ENCODE peak calls at places on chromosomes 4 and X, in ten cellular contexts. One of them, this sample, is unnamed.

GRCh38 chrX:20681691-20682090 is 415.0 kb upstream of the RPS6KA3 start:
- DNase-seq in ovary: no peak
- DNase-seq in PC-9: no peak
- DNase-seq in stimulated activated CD8-positive, alpha-beta memory T cell treated with anti-CD3 and anti-CD28 coated beads, Interleukin-7, amount 100 ng/mL, for 24 hours: no peak
- DNase-seq in activated T-cell treated with anti-CD3 and anti-CD28 coated beads for 24 hours: no peak
- DNase-seq in activated CD4-positive, alpha-beta memory T cell treated with anti-CD3 and anti-CD28 coated beads, Interleukin-2, amount 10 ng/mL, durations not matched to agents 7 days and 5 days: no peak
- DNase-seq in stomach: no peak
- DNase-seq in Daoy: no peak
- DNase-seq in EH: no peak
- DNase-seq in NCI-H2081: no peak
- DNase-seq in this sample: no peak

GRCh38 chr4:96164814-96165351 is 325.0 kb downstream of the PDHA2 start:
- DNase-seq in ovary: no peak
- DNase-seq in PC-9: no peak
- DNase-seq in stimulated activated CD8-positive, alpha-beta memory T cell treated with anti-CD3 and anti-CD28 coated beads, Interleukin-7, amount 100 ng/mL, for 24 hours: no peak
- DNase-seq in activated T-cell treated with anti-CD3 and anti-CD28 coated beads for 24 hours: no peak
- DNase-seq in activated CD4-positive, alpha-beta memory T cell treated with anti-CD3 and anti-CD28 coated beads, Interleukin-2, amount 10 ng/mL, durations not matched to agents 7 days and 5 days: no peak
- DNase-seq in stomach: no peak
- DNase-seq in Daoy: no peak
- DNase-seq in EH: peak
- DNase-seq in NCI-H2081: no peak
- DNase-seq in this sample: no peak

GRCh38 chr4:87911252-87911774 is 64.2 kb upstream of the SPP1 start:
- DNase-seq in ovary: no peak
- DNase-seq in PC-9: no peak
- DNase-seq in stimulated activated CD8-positive, alpha-beta memory T cell treated with anti-CD3 and anti-CD28 coated beads, Interleukin-7, amount 100 ng/mL, for 24 hours: no peak
- DNase-seq in activated T-cell treated with anti-CD3 and anti-CD28 coated beads for 24 hours: no peak
- DNase-seq in activated CD4-positive, alpha-beta memory T cell treated with anti-CD3 and anti-CD28 coated beads, Interleukin-2, amount 10 ng/mL, durations not matched to agents 7 days and 5 days: no peak
- DNase-seq in stomach: no peak
- DNase-seq in Daoy: no peak
- DNase-seq in EH: no peak
- DNase-seq in NCI-H2081: no peak
- DNase-seq in this sample: no peak

GRCh38 chrX:150192846-150193245 is 170.3 kb upstream of the MAMLD1 start:
- DNase-seq in ovary: no peak
- DNase-seq in PC-9: no peak
- DNase-seq in stimulated activated CD8-positive, alpha-beta memory T cell treated with anti-CD3 and anti-CD28 coated beads, Interleukin-7, amount 100 ng/mL, for 24 hours: no peak
- DNase-seq in activated T-cell treated with anti-CD3 and anti-CD28 coated beads for 24 hours: no peak
- DNase-seq in activated CD4-positive, alpha-beta memory T cell treated with anti-CD3 and anti-CD28 coated beads, Interleukin-2, amount 10 ng/mL, durations not matched to agents 7 days and 5 days: no peak
- DNase-seq in stomach: no peak
- DNase-seq in Daoy: no peak
- DNase-seq in EH: no peak
- DNase-seq in NCI-H2081: no peak
- DNase-seq in this sample: no peak

GRCh38 chrX:20988118-20988517 is 386.1 kb upstream of the CNKSR2 start:
- DNase-seq in ovary: no peak
- DNase-seq in PC-9: no peak
- DNase-seq in stimulated activated CD8-positive, alpha-beta memory T cell treated with anti-CD3 and anti-CD28 coated beads, Interleukin-7, amount 100 ng/mL, for 24 hours: no peak
- DNase-seq in activated T-cell treated with anti-CD3 and anti-CD28 coated beads for 24 hours: no peak
- DNase-seq in activated CD4-positive, alpha-beta memory T cell treated with anti-CD3 and anti-CD28 coated beads, Interleukin-2, amount 10 ng/mL, durations not matched to agents 7 days and 5 days: no peak
- DNase-seq in stomach: no peak
- DNase-seq in Daoy: no peak
- DNase-seq in EH: no peak
- DNase-seq in NCI-H2081: no peak
- DNase-seq in this sample: no peak

GRCh38 chr4:124199755-124200154 is 512.8 kb downstream of the ANKRD50 start:
- DNase-seq in ovary: no peak
- DNase-seq in PC-9: no peak
- DNase-seq in stimulated activated CD8-positive, alpha-beta memory T cell treated with anti-CD3 and anti-CD28 coated beads, Interleukin-7, amount 100 ng/mL, for 24 hours: no peak
- DNase-seq in activated T-cell treated with anti-CD3 and anti-CD28 coated beads for 24 hours: no peak
- DNase-seq in activated CD4-positive, alpha-beta memory T cell treated with anti-CD3 and anti-CD28 coated beads, Interleukin-2, amount 10 ng/mL, durations not matched to agents 7 days and 5 days: no peak
- DNase-seq in stomach: no peak
- DNase-seq in Daoy: peak
- DNase-seq in EH: peak
- DNase-seq in NCI-H2081: peak
- DNase-seq in this sample: no peak

GRCh38 chrX:154458954-154459829 is 1.1 kb downstream of the PLXNA3 start:
- DNase-seq in ovary: no peak
- DNase-seq in PC-9: peak
- DNase-seq in stimulated activated CD8-positive, alpha-beta memory T cell treated with anti-CD3 and anti-CD28 coated beads, Interleukin-7, amount 100 ng/mL, for 24 hours: no peak
- DNase-seq in activated T-cell treated with anti-CD3 and anti-CD28 coated beads for 24 hours: no peak
- DNase-seq in activated CD4-positive, alpha-beta memory T cell treated with anti-CD3 and anti-CD28 coated beads, Interleukin-2, amount 10 ng/mL, durations not matched to agents 7 days and 5 days: peak
- DNase-seq in stomach: peak
- DNase-seq in Daoy: peak
- DNase-seq in EH: peak
- DNase-seq in NCI-H2081: peak
- DNase-seq in this sample: peak

GRCh38 chr4:14701389-14701788 is 300.9 kb upstream of the CPEB2 start:
- DNase-seq in ovary: no peak
- DNase-seq in PC-9: no peak
- DNase-seq in stimulated activated CD8-positive, alpha-beta memory T cell treated with anti-CD3 and anti-CD28 coated beads, Interleukin-7, amount 100 ng/mL, for 24 hours: no peak
- DNase-seq in activated T-cell treated with anti-CD3 and anti-CD28 coated beads for 24 hours: no peak
- DNase-seq in activated CD4-positive, alpha-beta memory T cell treated with anti-CD3 and anti-CD28 coated beads, Interleukin-2, amount 10 ng/mL, durations not matched to agents 7 days and 5 days: no peak
- DNase-seq in stomach: peak
- DNase-seq in Daoy: no peak
- DNase-seq in EH: no peak
- DNase-seq in NCI-H2081: no peak
- DNase-seq in this sample: no peak

GRCh38 chrX:30653415-30654131 is at the start of gene GK:
- DNase-seq in ovary: peak
- DNase-seq in PC-9: no peak
- DNase-seq in stimulated activated CD8-positive, alpha-beta memory T cell treated with anti-CD3 and anti-CD28 coated beads, Interleukin-7, amount 100 ng/mL, for 24 hours: no peak
- DNase-seq in activated T-cell treated with anti-CD3 and anti-CD28 coated beads for 24 hours: no peak
- DNase-seq in activated CD4-positive, alpha-beta memory T cell treated with anti-CD3 and anti-CD28 coated beads, Interleukin-2, amount 10 ng/mL, durations not matched to agents 7 days and 5 days: no peak
- DNase-seq in stomach: no peak
- DNase-seq in Daoy: peak
- DNase-seq in EH: peak
- DNase-seq in NCI-H2081: no peak
- DNase-seq in this sample: peak

GRCh38 chrX:53398216-53398615 is 24.2 kb downstream of the SMC1A start:
- DNase-seq in ovary: no peak
- DNase-seq in PC-9: no peak
- DNase-seq in stimulated activated CD8-positive, alpha-beta memory T cell treated with anti-CD3 and anti-CD28 coated beads, Interleukin-7, amount 100 ng/mL, for 24 hours: no peak
- DNase-seq in activated T-cell treated with anti-CD3 and anti-CD28 coated beads for 24 hours: no peak
- DNase-seq in activated CD4-positive, alpha-beta memory T cell treated with anti-CD3 and anti-CD28 coated beads, Interleukin-2, amount 10 ng/mL, durations not matched to agents 7 days and 5 days: no peak
- DNase-seq in stomach: no peak
- DNase-seq in Daoy: no peak
- DNase-seq in EH: no peak
- DNase-seq in NCI-H2081: no peak
- DNase-seq in this sample: no peak

This sample was measured in left ventricle myocardium superior.